ENCODE peak calls at places on chromosomes 5 and 9, in nine cellular contexts. V is activated naive CD8-positive, alpha-beta T cell treated with anti-CD3 and anti-CD28 coated beads, Interleukin-2, amount 10 ng/mL, durations not matched to agents 7 days and 5 days; L is CD8-positive, alpha-beta T cell; J is HS-5; G is mesothelial cell of epicardium; E is HEK293T; H is effector CD4-positive, alpha-beta T cell; M is skeletal muscle cell; U is aorta. W is an unnamed sample.

GRCh38 chr5:162721125-162721524 is 653.6 kb downstream of the GABRG2 start:
- DNase-seq in V (no peak), L (no peak), J (no peak), G (no peak), E (no peak), H (no peak), M (no peak), U (no peak), W (no peak)

GRCh38 chr5:72623936-72624335 is 116.7 kb upstream of the ZNF366 start:
- DNase-seq in V (no peak), L (no peak), J (no peak), G (no peak), E (no peak), H (no peak), M (no peak), U (no peak), W (no peak)

GRCh38 chr9:115167175-115167574 is 49.2 kb upstream of the TNC start:
- DNase-seq in V (no peak), L (no peak), J (peak), G (no peak), E (no peak), H (no peak), M (peak), U (no peak), W (no peak)

GRCh38 chr9:7169717-7170348 is 412.1 kb downstream of the KDM4C start:
- DNase-seq in V (no peak), L (no peak), J (no peak), G (no peak), E (no peak), H (no peak), M (peak), U (no peak), W (no peak)

GRCh38 chr9:107948086-107948485 is 458.5 kb upstream of the KLF4 start:
- DNase-seq in V (no peak), L (no peak), J (no peak), G (no peak), E (no peak), H (no peak), M (no peak), U (no peak), W (no peak)

GRCh38 chr9:138105561-138106505 is 228.3 kb downstream of the CACNA1B start:
- DNase-seq in V (no peak), L (no peak), J (no peak), G (no peak), E (no peak), H (no peak), M (no peak), U (no peak), W (no peak)

GRCh38 chr5:4520557-4520956 is 619.6 kb upstream of the ADAMTS16 start:
- DNase-seq in V (no peak), L (no peak), J (no peak), G (no peak), E (no peak), H (no peak), M (no peak), U (no peak), W (no peak)

GRCh38 chr9:90201770-90202169 is 440.9 kb downstream of the DIRAS2 start:
- DNase-seq in V (no peak), L (no peak), J (no peak), G (no peak), E (no peak), H (no peak), M (no peak), U (no peak), W (no peak)

GRCh38 chr9:84953797-84954695 is 284.5 kb downstream of the NTRK2 start:
- DNase-seq in V (peak), L (no peak), J (no peak), G (peak), E (peak), H (no peak), M (no peak), U (peak), W (no peak)

GRCh38 chr5:132414634-132415377 is 45.3 kb downstream of the SLC22A5 start:
- DNase-seq in V (no peak), L (no peak), J (no peak), G (no peak), E (no peak), H (no peak), M (no peak), U (no peak), W (no peak)

GRCh38 chr5:102666164-102666951 is 88.7 kb upstream of the PAM start:
- DNase-seq in V (no peak), L (no peak), J (no peak), G (no peak), E (no peak), H (no peak), M (no peak), U (no peak), W (no peak)

GRCh38 chr5:6395102-6395445 is 16.7 kb upstream of the MED10 start:
- DNase-seq in V (no peak), L (no peak), J (no peak), G (no peak), E (no peak), H (no peak), M (no peak), U (no peak), W (no peak)

GRCh38 chr9:16624356-16624755 is 246.1 kb downstream of the BNC2 start:
- DNase-seq in V (no peak), L (no peak), J (no peak), G (no peak), E (no peak), H (no peak), M (no peak), U (no peak), W (no peak)

GRCh38 chr5:53479656-53480473 is 564 bp upstream of the FST start:
- DNase-seq in V (peak), L (peak), J (no peak), G (peak), E (peak), H (peak), M (no peak), U (peak), W (no peak)

GRCh38 chr9:16825364-16825763 is 45.1 kb downstream of the BNC2 start:
- DNase-seq in V (no peak), L (no peak), J (peak), G (no peak), E (no peak), H (no peak), M (no peak), U (no peak), W (no peak)

GRCh38 chr5:141811287-141812155 is 66.7 kb downstream of the PCDH1 start:
- DNase-seq in V (peak), L (peak), J (no peak), G (no peak), E (peak), H (peak), M (no peak), U (peak), W (no peak)

GRCh38 chr5:170565077-170565476 is 61.3 kb downstream of the KCNIP1 start:
- DNase-seq in V (no peak), L (peak), J (no peak), G (no peak), E (no peak), H (no peak), M (no peak), U (no peak), W (no peak)

GRCh38 chr9:10613413-10613812 is 611 bp upstream of the PTPRD start:
- DNase-seq in V (no peak), L (no peak), J (no peak), G (no peak), E (no peak), H (no peak), M (no peak), U (no peak), W (no peak)

GRCh38 chr9:132671620-132672412 is 1.6 kb downstream of the GTF3C4 start:
- DNase-seq in V (no peak), L (no peak), J (no peak), G (no peak), E (no peak), H (no peak), M (no peak), U (no peak), W (no peak)

GRCh38 chr5:7565559-7565958 is 169.6 kb downstream of the ADCY2 start:
- DNase-seq in V (no peak), L (no peak), J (no peak), G (no peak), E (no peak), H (no peak), M (no peak), U (no peak), W (no peak)

GRCh38 chr5:96868603-96869371 is 7.5 kb upstream of the ERAP2 start:
- DNase-seq in V (no peak), L (no peak), J (no peak), G (no peak), E (peak), H (no peak), M (peak), U (no peak), W (no peak)

GRCh38 chr9:127976498-127976897 is 4.3 kb downstream of the EEIG1 start:
- DNase-seq in V (peak), L (no peak), J (no peak), G (no peak), E (no peak), H (peak), M (no peak), U (no peak), W (no peak)

GRCh38 chr5:116421080-116421629 is 153.5 kb downstream of the SEMA6A start:
- DNase-seq in V (no peak), L (no peak), J (no peak), G (no peak), E (no peak), H (no peak), M (no peak), U (no peak), W (no peak)

GRCh38 chr5:80260461-80260860 is 4.6 kb upstream of the SERINC5 start:
- DNase-seq in V (no peak), L (no peak), J (no peak), G (no peak), E (no peak), H (no peak), M (no peak), U (no peak), W (no peak)

W was measured in HS-27A.